ENCODE peak calls at places on chromosome 12, in eight cellular contexts. V, P, G, X, Q, S, H and M are unnamed samples.

GRCh38 chr12:110971189-110971920 is 51.0 kb upstream of the MYL2 start:
- DNase-seq in S (no peak), H (no peak), G (no peak), P (no peak), Q (no peak), X (no peak), V (no peak), M (no peak)

GRCh38 chr12:48690990-48691389 is 9.0 kb upstream of the KANSL2 start:
- DNase-seq in H (no peak), X (no peak), V (no peak), P (no peak), S (no peak), G (no peak), Q (no peak), M (no peak)

GRCh38 chr12:25767613-25768012 is 190.9 kb upstream of the RASSF8 start:
- DNase-seq in V (no peak), S (no peak), Q (no peak), X (no peak), P (peak), H (no peak), G (no peak), M (no peak)

GRCh38 chr12:22101749-22102243 is 55.8 kb downstream of the CMAS start:
- DNase-seq in G (no peak), Q (no peak), X (no peak), H (no peak), P (peak), V (no peak), S (no peak), M (no peak)

GRCh38 chr12:72141381-72141780 is 130.8 kb upstream of the TRHDE start:
- DNase-seq in G (no peak), P (peak), S (peak), X (no peak), H (no peak), V (peak), Q (peak), M (peak)

GRCh38 chr12:132592261-132592970 is 18.0 kb downstream of the LRCOL1 start:
- DNase-seq in Q (no peak), X (no peak), H (no peak), P (no peak), V (no peak), S (no peak), G (no peak), M (no peak)

GRCh38 chr12:42145552-42146215 is 1.0 kb upstream of the GXYLT1 start:
- DNase-seq in X (peak), H (peak), P (peak), S (no peak), G (peak), V (no peak), Q (no peak), M (no peak)

GRCh38 chr12:27623645-27624044 is 72.6 kb upstream of the REP15 start:
- DNase-seq in Q (no peak), X (no peak), H (no peak), P (peak), S (no peak), V (no peak), G (no peak), M (no peak)

GRCh38 chr12:94710933-94711332 is 60.6 kb upstream of the TMCC3 start:
- DNase-seq in Q (peak), S (peak), P (peak), G (peak), V (peak), H (peak), X (no peak), M (peak)

GRCh38 chr12:61452076-61452475 is 808.1 kb upstream of the USP15 start:
- DNase-seq in S (no peak), G (peak), Q (peak), P (peak), V (no peak), H (no peak), X (no peak), M (no peak)

GRCh38 chr12:91414147-91414546 is 231.5 kb upstream of the DCN start:
- DNase-seq in H (no peak), P (no peak), Q (no peak), S (no peak), X (no peak), G (no peak), V (no peak), M (no peak)

GRCh38 chr12:68440068-68440581 is 108.0 kb upstream of the MDM1 start:
- DNase-seq in H (no peak), S (no peak), P (peak), X (no peak), G (no peak), V (no peak), Q (no peak), M (no peak)

GRCh38 chr12:67640863-67641262 is 7.7 kb upstream of the DYRK2 start:
- DNase-seq in X (peak), V (no peak), G (no peak), P (no peak), S (no peak), H (no peak), Q (no peak), M (no peak)

GRCh38 chr12:123028475-123028874 is 48.0 kb downstream of the ARL6IP4 start:
- DNase-seq in X (no peak), S (no peak), V (no peak), P (no peak), Q (no peak), G (no peak), H (no peak), M (no peak)

GRCh38 chr12:58363971-58364370 is 422.6 kb downstream of the ATP23 start:
- DNase-seq in X (no peak), G (no peak), Q (no peak), V (no peak), P (no peak), S (no peak), H (no peak), M (no peak)

GRCh38 chr12:42725839-42726238 is 136.3 kb upstream of the PRICKLE1 start:
- DNase-seq in H (no peak), S (no peak), V (no peak), G (no peak), Q (no peak), X (no peak), P (peak), M (no peak)

GRCh38 chr12:10214131-10214876 is 1.6 kb downstream of the GABARAPL1 start:
- DNase-seq in H (peak), V (no peak), G (peak), Q (no peak), S (no peak), X (peak), P (peak), M (no peak)

GRCh38 chr12:111170559-111170958 is 198.3 kb downstream of the PHETA1 start:
- DNase-seq in X (no peak), V (no peak), Q (no peak), H (no peak), S (peak), G (no peak), P (no peak), M (no peak)

GRCh38 chr12:22978962-22979361 is 354.0 kb downstream of the ETNK1 start:
- DNase-seq in X (peak), V (peak), H (no peak), Q (no peak), S (no peak), P (peak), G (no peak), M (no peak)

GRCh38 chr12:64332296-64332695 is 58.3 kb downstream of the C12orf56 start:
- DNase-seq in V (no peak), X (no peak), P (no peak), H (no peak), S (no peak), Q (no peak), G (no peak), M (no peak)

GRCh38 chr12:50220357-50221061 is 53.3 kb upstream of the CERS5 start:
- DNase-seq in P (peak), X (peak), G (peak), S (peak), V (peak), H (no peak), Q (no peak), M (peak)

GRCh38 chr12:24562761-24563392 is 386.0 kb downstream of the BCAT1 start:
- DNase-seq in H (peak), V (peak), Q (no peak), P (no peak), S (no peak), X (peak), G (peak), M (peak)

GRCh38 chr12:109147954-109148353 is 31.6 kb downstream of the ACACB start:
- DNase-seq in G (no peak), S (no peak), V (no peak), H (no peak), Q (no peak), P (no peak), X (peak), M (no peak)

GRCh38 chr12:76020281-76020680 is 11.3 kb downstream of the PHLDA1 start:
- DNase-seq in V (no peak), X (no peak), S (no peak), P (peak), G (no peak), H (no peak), Q (peak), M (no peak)

GRCh38 chr12:127588224-127588623 is 678.7 kb upstream of the TMEM132C start:
- DNase-seq in G (peak), V (no peak), Q (no peak), H (peak), X (no peak), P (peak), S (no peak), M (no peak)

GRCh38 chr12:90953956-90954421 is 987 bp downstream of the CCER1 start:
- DNase-seq in V (no peak), X (no peak), H (peak), S (peak), Q (no peak), P (no peak), G (peak), M (peak)

GRCh38 chr12:45214739-45215418 is 1.0 kb upstream of the ANO6 start:
- DNase-seq in H (no peak), Q (no peak), P (no peak), X (no peak), G (no peak), S (no peak), V (no peak), M (no peak)

GRCh38 chr12:569091-569676 is 94.1 kb downstream of the NINJ2 start:
- DNase-seq in G (no peak), Q (no peak), P (no peak), H (no peak), V (no peak), X (no peak), S (no peak), M (no peak)

GRCh38 chr12:130715996-130716917 is at the start of gene RIMBP2:
- DNase-seq in S (no peak), P (no peak), H (peak), X (peak), Q (no peak), V (peak), G (peak), M (no peak)

GRCh38 chr12:106954462-106955376 is 988 bp upstream of the TMEM263 start:
- DNase-seq in G (peak), S (no peak), H (peak), P (no peak), X (peak), V (peak), Q (no peak), M (peak)
- TF ChIP-seq EZH2phosphoT487 in G (no peak), S (no peak), H (no peak), P (no peak), X (no peak), V (no peak), Q (no peak), M (no peak)

GRCh38 chr12:52984136-52984535 is 22.1 kb upstream of the EIF4B start:
- DNase-seq in G (no peak), V (no peak), S (no peak), X (no peak), H (no peak), P (peak), Q (no peak), M (no peak)
- TF ChIP-seq CTCF in G (peak), V (no peak), S (no peak), X (no peak), H (no peak), P (peak), Q (peak), M (no peak)

DNA sequence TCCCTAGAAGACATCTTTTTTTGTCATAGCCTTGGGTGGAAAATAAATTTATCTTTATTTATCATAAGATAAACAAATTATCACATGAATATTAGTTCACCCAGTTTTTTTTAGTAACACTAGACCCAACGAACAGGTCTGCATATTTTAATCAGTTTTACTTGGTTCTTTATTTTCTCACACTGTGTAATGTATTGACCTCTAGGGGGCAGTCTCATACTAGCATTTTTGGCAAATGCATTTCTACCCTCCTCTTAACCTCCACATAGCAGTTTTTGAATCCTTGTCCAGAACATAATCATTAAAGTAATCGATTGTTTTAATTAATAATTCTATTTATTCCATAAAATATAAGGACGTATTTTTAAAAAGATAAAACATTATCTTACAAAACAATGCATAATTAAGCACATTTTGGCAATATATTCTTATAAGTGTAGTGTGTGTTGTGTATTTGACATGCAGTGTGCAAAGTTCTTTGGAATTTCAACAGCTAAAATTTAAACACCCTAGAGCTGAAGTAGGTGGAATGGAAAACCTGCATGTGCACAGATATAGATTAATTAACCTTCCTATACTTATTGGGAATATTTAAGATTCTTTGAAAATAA is 31.6 kb upstream of the PTPRQ start:
- DNase-seq in X (peak), G (peak), Q (peak), S (peak), V (peak), P (peak), H (peak), M (peak)
- TF ChIP-seq EZH2phosphoT487 in X (no peak), G (no peak), Q (no peak), S (no peak), V (no peak), P (no peak), H (no peak), M (no peak)

GRCh38 chr12:6829532-6830220 is 1.5 kb downstream of the P3H3 start:
- DNase-seq in G (peak), H (no peak), P (no peak), S (peak), V (peak), X (no peak), Q (peak), M (no peak)
- TF ChIP-seq CTCF in G (peak), H (no peak), P (no peak), S (peak), V (peak), X (peak), Q (peak), M (peak)

DNA sequence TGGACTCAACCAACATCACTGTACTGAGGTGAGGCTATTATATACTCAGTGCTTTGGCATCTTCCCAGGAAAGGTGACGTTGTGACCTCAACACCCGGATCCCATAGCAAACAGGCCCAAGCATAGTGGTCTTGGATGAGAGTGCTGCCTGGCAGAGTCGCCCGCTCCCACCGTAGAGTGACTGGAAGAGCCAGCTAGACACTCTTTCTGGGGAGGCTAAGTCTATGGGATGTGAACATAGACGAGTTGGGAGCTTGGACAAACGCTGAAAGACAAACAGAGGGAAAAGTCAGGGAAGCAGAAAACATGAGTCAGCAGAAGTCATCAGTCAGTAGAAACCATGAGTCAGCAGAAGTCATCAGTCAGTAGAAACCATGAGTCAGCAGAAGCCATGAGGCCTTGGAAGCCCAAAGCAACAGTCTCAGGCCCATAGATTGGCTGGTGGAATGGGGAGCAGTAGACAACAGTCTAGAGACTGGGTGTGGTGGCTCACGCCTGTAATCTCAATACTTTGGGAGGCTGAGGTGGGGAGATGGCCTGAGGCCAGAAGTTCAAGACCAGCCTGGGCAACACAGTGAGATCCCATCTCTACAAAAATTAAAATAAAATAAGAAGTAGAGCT is 66.4 kb upstream of the MAP1LC3B2 start:
- DNase-seq in V (no peak), S (no peak), X (peak), G (no peak), H (peak), P (peak), Q (peak), M (peak)
- TF ChIP-seq EZH2phosphoT487 in V (no peak), S (no peak), X (no peak), G (no peak), H (no peak), P (no peak), Q (no peak), M (no peak)